ENCODE peak calls at places on chromosomes 13 and 19, in six cellular contexts. K is uterus, Q is AG04449, Z is NCI-H1105, A is upper lobe of left lung, P is substantia nigra. C is an unnamed sample.

GRCh38 chr13:88526186-88526852 is 855.1 kb downstream of the SLITRK5 start:
- DNase-seq in A (no peak), Z (no peak), K (no peak), Q (no peak), P (no peak), C (no peak)

GRCh38 chr13:80430561-80430960 is 89.6 kb upstream of the SPRY2 start:
- DNase-seq in P (no peak), K (no peak), A (no peak), Z (no peak), Q (no peak), C (no peak)

GRCh38 chr19:347946-348861 is 3.6 kb upstream of the MIER2 start:
- DNase-seq in A (no peak), Z (no peak), Q (no peak), K (no peak), P (no peak), C (peak; percentile 33)

GRCh38 chr19:30155529-30156200 is 213.6 kb downstream of the URI1 start:
- DNase-seq in P (no peak), A (peak; percentile 61), Q (no peak), Z (no peak), K (no peak), C (no peak)

GRCh38 chr13:33401238-33401637 is 115.7 kb upstream of the STARD13 start:
- DNase-seq in P (no peak), Q (no peak), Z (peak; percentile 72), A (no peak), K (no peak), C (no peak)

GRCh38 chr19:56547535-56547934 is 8.8 kb downstream of the ZFP28 start:
- DNase-seq in P (no peak), Q (no peak), Z (no peak), A (no peak), K (no peak), C (peak; percentile 3)

GRCh38 chr19:48230555-48231129 is 25.1 kb downstream of the CARD8 start:
- DNase-seq in K (no peak), P (no peak), Q (no peak), Z (no peak), A (peak; percentile 37), C (no peak)

GRCh38 chr13:112953591-112954487 is 15.2 kb upstream of the MCF2L start:
- DNase-seq in K (no peak), A (no peak), Q (no peak), P (no peak), Z (no peak), C (no peak)

GRCh38 chr13:52847682-52848432 is 583 bp downstream of the PCDH8 start:
- DNase-seq in P (no peak), Z (no peak), Q (no peak), K (no peak), A (peak; percentile 81), C (no peak)

GRCh38 chr19:50723069-50723468 is at the start of gene CLEC11A:
- DNase-seq in A (peak; percentile 30), K (peak; percentile 78), Q (no peak), P (no peak), Z (no peak), C (peak; percentile 91)

GRCh38 chr19:30338066-30338465 is 34.1 kb upstream of the ZNF536 start:
- DNase-seq in Q (no peak), Z (no peak), A (no peak), K (no peak), P (no peak), C (no peak)

GRCh38 chr13:74248477-74248876 is 114.3 kb upstream of the KLF12 start:
- DNase-seq in A (no peak), Q (no peak), K (no peak), P (no peak), Z (no peak), C (no peak)

GRCh38 chr19:48393559-48394330 is at the start of gene GRIN2D:
- DNase-seq in Q (no peak), K (no peak), Z (no peak), P (no peak), A (peak; percentile 88), C (peak; percentile 34)

GRCh38 chr19:31167695-31168094 is 181.5 kb downstream of the TSHZ3 start:
- DNase-seq in Q (no peak), A (no peak), P (no peak), K (no peak), Z (no peak), C (no peak)

GRCh38 chr19:13839938-13840750 is 36.8 kb upstream of the NANOS3 start:
- DNase-seq in A (peak; percentile 90), Q (no peak), P (no peak), K (no peak), Z (no peak), C (peak; percentile 92)

GRCh38 chr13:61138857-61139256 is 276.8 kb downstream of the PCDH20 start:
- DNase-seq in P (no peak), K (no peak), Q (no peak), A (no peak), Z (no peak), C (no peak)

GRCh38 chr19:2602391-2603181 is 99.9 kb downstream of the GNG7 start:
- DNase-seq in Z (no peak), P (no peak), Q (peak; percentile 93), A (peak; percentile 77), K (peak; percentile 90), C (peak; percentile 75)

GRCh38 chr13:97341135-97341534 is 92.8 kb upstream of the RAP2A start:
- DNase-seq in K (no peak), P (no peak), Q (no peak), Z (no peak), A (no peak), C (no peak)

GRCh38 chr13:21986602-21987001 is 315.7 kb downstream of the FGF9 start:
- DNase-seq in K (peak; percentile 76), Z (no peak), A (no peak), Q (no peak), P (no peak), C (peak; percentile 49)

GRCh38 chr13:38824342-38824741 is 137.5 kb downstream of the FREM2 start:
- DNase-seq in P (no peak), K (no peak), Z (no peak), A (no peak), Q (no peak), C (no peak)

GRCh38 chr19:46220038-46220615 is 9.4 kb upstream of the IGFL1 start:
- DNase-seq in P (no peak), A (no peak), K (no peak), Z (no peak), Q (no peak), C (no peak)

GRCh38 chr13:67122251-67122650 is 107.9 kb downstream of the PCDH9 start:
- DNase-seq in K (no peak), P (no peak), Z (no peak), Q (no peak), A (no peak), C (no peak)

GRCh38 chr13:91045351-91046034 is 302.0 kb upstream of the MIR17HG start:
- DNase-seq in Q (no peak), A (no peak), P (no peak), K (no peak), Z (no peak), C (no peak)

GRCh38 chr13:94280357-94280756 is 199.1 kb downstream of the DCT start:
- DNase-seq in P (no peak), Z (no peak), Q (no peak), A (no peak), K (no peak), C (no peak)

GRCh38 chr19:52741951-52742485 is 7.2 kb upstream of the ZNF611 start:
- DNase-seq in Z (no peak), A (no peak), P (no peak), K (no peak), Q (no peak), C (no peak)

GRCh38 chr13:101384929-101385328 is 31.4 kb downstream of the NALCN start:
- DNase-seq in Z (no peak), Q (no peak), P (no peak), K (no peak), A (no peak), C (no peak)

GRCh38 chr19:15330801-15331418 is 1.4 kb downstream of the BRD4 start:
- DNase-seq in P (no peak), Q (peak; percentile 52), A (no peak), K (no peak), Z (no peak), C (peak; percentile 80)

GRCh38 chr13:81394605-81395004 is 1053.7 kb upstream of the SPRY2 start:
- DNase-seq in K (no peak), Z (no peak), P (no peak), Q (no peak), A (no peak), C (no peak)

GRCh38 chr13:112256716-112257497 is 119.2 kb upstream of the SPACA7 start:
- DNase-seq in Q (no peak), P (no peak), Z (no peak), K (no peak), A (no peak), C (no peak)

C was measured in Daoy.